ENCODE peak calls at places on chromosomes 5 and 9, in four cellular contexts. L, U, S and H are unnamed samples.

GRCh38 chr9:15211160-15211993 is 95.6 kb downstream of the TTC39B start:
- DNase-seq in L (peak; percentile 82), U (peak; percentile 25), S (peak; percentile 68), H (peak; percentile 90)

GRCh38 chr9:134835987-134836386 is 44.6 kb upstream of the FCN2 start:
- DNase-seq in L (no peak), U (no peak), S (no peak), H (no peak)

GRCh38 chr9:131995382-131995781 is 84.3 kb downstream of the MED27 start:
- DNase-seq in L (no peak), U (no peak), S (no peak), H (no peak)

GRCh38 chr5:179668404-179668803 is 12.4 kb downstream of the CBY3 start:
- DNase-seq in L (peak; percentile 62), U (no peak), S (peak; percentile 48), H (peak; percentile 80)

GRCh38 chr5:4230905-4231561 is 635.4 kb downstream of the IRX1 start:
- DNase-seq in L (no peak), U (no peak), S (no peak), H (no peak)

GRCh38 chr9:3875371-3876132 is 349.8 kb upstream of the RFX3 start:
- DNase-seq in L (peak; percentile 92), U (no peak), S (peak; percentile 44), H (peak; percentile 81)

GRCh38 chr5:76542887-76543690 is 80.1 kb downstream of the F2RL2 start:
- DNase-seq in L (no peak), U (peak; percentile 6), S (peak; percentile 55), H (peak; percentile 84)

GRCh38 chr9:3903273-3903672 is 377.5 kb upstream of the RFX3 start:
- DNase-seq in L (no peak), U (no peak), S (no peak), H (no peak)

GRCh38 chr5:134131578-134132350 is 17.3 kb downstream of the TCF7 start:
- DNase-seq in L (no peak), U (no peak), S (no peak), H (no peak)

GRCh38 chr9:112894031-112894430 is 3.4 kb upstream of the SLC46A2 start:
- DNase-seq in L (peak; percentile 16), U (no peak), S (no peak), H (peak; percentile 52)

DNA sequence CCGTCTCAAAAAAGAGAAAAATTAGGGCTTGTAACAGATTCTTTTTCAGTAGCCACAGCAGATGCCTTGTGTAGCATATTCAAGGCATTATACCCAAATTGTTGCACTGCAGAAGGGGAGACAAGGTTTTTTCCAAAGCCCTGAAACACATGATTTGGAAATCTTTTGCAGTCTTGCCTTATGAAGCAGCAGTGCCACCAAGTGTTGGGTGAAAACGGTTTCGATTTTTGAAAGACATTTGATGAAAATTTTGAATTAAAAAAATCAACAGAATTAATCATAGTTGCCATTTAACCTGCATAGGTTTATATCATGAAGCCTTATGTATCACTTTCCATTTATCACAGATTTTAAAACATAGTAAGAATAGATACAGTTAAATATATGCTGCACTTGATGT is 479.5 kb downstream of the TAF11L14 start:
- DNase-seq in L (peak; percentile 20), U (no peak), S (peak; percentile 69), H (peak; percentile 66)
- TF ChIP-seq CTCF in L (peak; percentile 31), U (no peak), S (peak; percentile 59), H (peak; percentile 59)

DNA sequence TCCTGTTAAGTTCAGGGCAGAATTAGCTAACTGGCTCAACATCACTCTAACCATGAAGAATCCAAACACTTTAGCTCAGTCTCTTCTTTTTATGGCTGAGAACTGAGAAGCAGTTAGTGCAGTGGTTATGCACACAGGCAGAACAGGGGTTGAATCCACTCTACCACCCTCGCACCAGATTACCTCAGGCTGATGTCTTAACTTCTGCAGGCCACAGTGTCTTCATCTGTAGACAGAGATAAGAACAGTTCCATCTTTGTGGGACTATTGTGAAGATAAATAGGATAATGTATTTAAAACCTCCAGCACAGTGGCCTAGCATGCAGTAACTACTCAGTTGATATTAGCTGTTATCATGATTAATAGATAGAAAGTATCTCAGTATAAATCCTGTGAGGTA is 54.8 kb downstream of the FAM114A2 start:
- DNase-seq in L (no peak), U (no peak), S (no peak), H (no peak)
- H3K4me3 ChIP-seq in L (no peak overlapping the region), U (no peak overlapping the region), S (no peak overlapping the region), H (no peak overlapping the region)

DNA sequence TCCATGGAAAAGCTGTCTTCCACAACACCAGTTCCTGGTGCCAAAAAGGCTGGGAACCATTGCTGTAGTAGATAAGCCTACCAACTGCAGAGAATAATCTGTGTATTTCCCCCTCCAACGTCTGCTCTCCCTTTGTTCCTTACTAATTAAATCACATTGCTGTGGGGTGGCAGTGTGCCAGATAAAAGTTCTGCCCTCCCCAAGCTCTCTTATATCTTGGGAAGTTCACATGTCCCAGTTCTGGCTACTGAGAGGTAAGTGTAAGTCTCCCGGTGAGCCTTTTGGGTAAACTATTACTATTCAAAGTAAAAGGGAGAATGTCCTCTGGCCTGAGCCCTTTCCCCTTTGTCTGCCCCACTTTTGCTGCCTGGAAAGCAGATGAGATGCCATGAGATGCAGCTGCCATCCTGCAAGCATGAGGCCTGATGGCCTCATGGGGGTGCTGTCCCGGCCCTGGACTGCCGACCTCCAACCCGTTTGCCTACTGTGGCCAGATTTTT is 14.7 kb downstream of the ENC1 start:
- DNase-seq in L (peak; percentile 61), U (no peak), S (peak; percentile 62), H (peak; percentile 65)
- TF ChIP-seq CTCF in L (peak; percentile 60), U (peak; percentile 33), S (peak; percentile 23), H (peak; percentile 36)

GRCh38 chr5:73861313-73861978 is 235.4 kb downstream of the ARHGEF28 start:
- DNase-seq in L (no peak), U (no peak), S (no peak), H (peak; percentile 50)
- H3K4me3 ChIP-seq in L (no peak overlapping the region), U (no peak overlapping the region), S (no peak overlapping the region), H (no peak overlapping the region)

DNA sequence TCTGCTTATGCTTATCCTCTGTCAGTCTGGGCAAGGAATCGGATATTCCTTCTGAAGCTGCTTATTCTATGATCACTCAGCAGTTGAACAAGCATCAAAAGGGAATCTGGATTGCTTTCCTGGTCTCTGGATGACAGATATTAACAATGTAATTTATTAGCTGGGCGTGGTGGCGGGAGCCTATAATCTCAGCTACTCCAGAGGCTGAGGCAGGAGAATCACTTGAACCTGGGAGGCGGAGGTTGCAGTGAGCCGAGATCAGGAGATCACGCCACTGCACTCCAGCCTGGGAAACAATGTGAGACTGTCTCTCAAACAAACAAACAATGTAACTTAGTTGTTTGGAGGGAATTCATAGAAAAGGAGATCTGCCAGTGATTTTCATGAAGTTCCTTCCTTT is 45.4 kb downstream of the DMRT1 start:
- DNase-seq in L (no peak), U (no peak), S (no peak), H (no peak)
- TF ChIP-seq CTCF in L (no peak), U (no peak), S (no peak), H (no peak)